ENCODE peak calls at places on chromosomes 11 and 22, in ten cellular contexts. K is naive thymus-derived CD4-positive, alpha-beta T cell; C is substantia nigra; S is dorsolateral prefrontal cortex; A is A549; D is GM23248; T is psoas muscle; B is body of pancreas; P is aorta; N is GM23338. H is an unnamed sample.

GRCh38 chr22:25057013-25057881 is 104.7 kb downstream of the KIAA1671 start:
- DNase-seq in S (peak), C (peak), A (peak), T (peak), D (peak), P (peak), B (peak), K (peak), N (peak), H (peak)

GRCh38 chr11:33234397-33235168 is 22.6 kb upstream of the HIPK3 start:
- DNase-seq in B (no peak), N (no peak), K (no peak), S (no peak), A (no peak), T (no peak), C (no peak), P (no peak), D (peak), H (no peak)

GRCh38 chr11:62104816-62105610 is 18.8 kb upstream of the INCENP start:
- DNase-seq in S (no peak), P (no peak), B (peak), T (no peak), K (peak), D (peak), A (no peak), N (no peak), C (no peak), H (no peak)

GRCh38 chr11:77073328-77074001 is 6.7 kb downstream of the CAPN5 start:
- DNase-seq in N (no peak), D (peak), P (peak), B (peak), C (peak), S (peak), K (no peak), A (peak), T (peak), H (no peak)

GRCh38 chr22:35401863-35402262 is 1.9 kb downstream of the MCM5 start:
- DNase-seq in N (no peak), A (no peak), B (no peak), T (no peak), K (no peak), C (no peak), D (no peak), S (no peak), P (no peak), H (no peak)

GRCh38 chr11:64340671-64341335 is 799 bp downstream of the CCDC88B start:
- DNase-seq in K (peak), N (peak), A (no peak), C (no peak), S (no peak), B (no peak), P (peak), D (peak), T (peak), H (no peak)

GRCh38 chr11:134276396-134277175 is 407 bp downstream of the GLB1L3 start:
- DNase-seq in C (no peak), P (no peak), B (no peak), A (no peak), T (no peak), N (peak), K (no peak), D (peak), S (peak), H (no peak)

GRCh38 chr22:49211176-49211575 is 616.5 kb downstream of the BRD1 start:
- DNase-seq in B (no peak), T (no peak), A (no peak), N (no peak), K (no peak), C (no peak), D (no peak), P (no peak), S (peak), H (no peak)

GRCh38 chr11:62445314-62445740 is 26.5 kb downstream of the SCGB1A1 start:
- DNase-seq in B (peak), P (peak), T (no peak), C (no peak), S (no peak), K (no peak), A (no peak), D (peak), N (no peak), H (no peak)

GRCh38 chr11:20043992-20044391 is 116.3 kb downstream of the DBX1 start:
- DNase-seq in N (no peak), S (no peak), K (no peak), A (no peak), B (no peak), D (no peak), C (no peak), T (no peak), P (no peak), H (no peak)

GRCh38 chr11:63573881-63574855 is 11.0 kb upstream of the PLAAT2 start:
- DNase-seq in D (peak), B (peak), A (peak), C (peak), P (no peak), S (no peak), K (peak), T (peak), N (no peak), H (no peak)

GRCh38 chr11:86158716-86159669 is 85.6 kb upstream of the EED start:
- DNase-seq in P (no peak), C (no peak), D (no peak), N (no peak), A (no peak), T (no peak), B (no peak), S (no peak), K (no peak), H (no peak)

GRCh38 chr22:50497093-50497492 is 10.4 kb downstream of the LMF2 start:
- DNase-seq in N (no peak), S (no peak), B (no peak), T (no peak), D (no peak), C (no peak), K (no peak), A (no peak), P (no peak), H (no peak)

GRCh38 chr11:2179516-2179915 is 7.9 kb upstream of the TH start:
- DNase-seq in D (no peak), S (no peak), K (no peak), N (no peak), P (no peak), C (no peak), B (no peak), T (no peak), A (no peak), H (no peak)

GRCh38 chr11:58525037-58525614 is 17.2 kb upstream of the OR5B21 start:
- DNase-seq in D (no peak), S (no peak), N (no peak), C (no peak), K (peak), T (no peak), B (peak), A (no peak), P (no peak), H (no peak)

GRCh38 chr22:25049770-25050169 is 97.3 kb downstream of the KIAA1671 start:
- DNase-seq in A (no peak), D (no peak), C (no peak), N (no peak), S (no peak), T (no peak), K (no peak), B (no peak), P (no peak), H (no peak)

GRCh38 chr11:25981998-25982397 is 349.9 kb upstream of the ANO3 start:
- DNase-seq in K (no peak), C (no peak), T (no peak), B (peak), N (peak), P (no peak), D (peak), A (peak), S (no peak), H (no peak)

DNA sequence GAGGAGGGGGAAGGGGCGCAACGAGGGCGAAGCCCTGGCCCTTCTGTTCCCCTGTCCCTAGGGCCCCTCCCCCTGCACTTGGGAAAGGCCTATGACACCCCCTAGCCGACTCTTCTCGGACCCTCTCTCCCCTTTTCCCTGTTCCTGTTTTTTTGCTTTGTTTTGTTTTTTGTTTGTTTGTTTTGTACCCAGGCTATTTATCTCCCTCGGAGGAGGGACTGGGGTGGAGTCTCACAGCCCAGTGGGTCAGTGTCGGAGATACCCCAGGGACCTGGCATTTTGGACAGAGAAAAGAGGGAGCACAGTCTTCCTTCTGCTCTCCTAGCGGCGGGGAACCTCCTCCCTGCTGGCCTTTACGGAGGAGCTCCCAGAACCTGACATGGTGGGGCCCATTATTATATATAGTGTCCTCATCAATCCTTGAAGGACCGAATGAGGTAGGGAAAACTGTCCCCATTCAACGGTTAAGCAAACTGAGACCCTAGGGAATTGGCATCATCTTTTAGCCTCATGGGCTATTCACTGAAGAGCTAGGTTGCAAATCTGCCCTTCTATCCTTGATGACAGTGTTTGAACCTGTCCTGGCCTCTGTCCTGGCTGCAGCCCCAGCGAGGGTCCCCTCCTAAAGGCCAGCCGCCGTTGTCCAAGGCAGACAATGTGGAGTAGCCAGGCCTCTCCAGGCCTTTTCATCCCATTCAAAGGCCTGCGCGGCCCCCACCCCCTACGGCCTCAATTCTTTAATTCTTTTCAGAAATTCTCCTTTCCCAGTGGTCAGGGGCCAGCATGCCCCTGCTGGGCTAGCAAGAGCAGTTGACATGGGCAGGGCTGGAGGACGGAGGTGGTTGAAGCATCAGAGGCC is 905 bp downstream of the EMID1 start:
- DNase-seq in T (no peak), C (no peak), P (no peak), B (no peak), D (no peak), K (no peak), N (no peak), S (no peak), A (no peak), H (no peak)
- H3K27ac ChIP-seq in T (no peak), C (no peak), P (no peak), B (no peak), D (no peak), K (no peak), N (no peak), S (peak), A (peak), H (no peak)

GRCh38 chr11:39569784-39570183 is 1889.7 kb downstream of the LRRC4C start:
- DNase-seq in T (no peak), K (no peak), P (no peak), S (no peak), D (no peak), C (no peak), A (no peak), N (no peak), B (no peak), H (no peak)
- H3K27ac ChIP-seq in T (no peak), K (no peak), P (no peak), S (no peak), D (no peak), C (no peak), A (no peak), N (no peak), B (no peak), H (no peak)

GRCh38 chr11:45383229-45383628 is 97.1 kb upstream of the SYT13 start:
- DNase-seq in B (peak), D (peak), C (peak), T (no peak), P (peak), S (no peak), A (no peak), K (no peak), N (no peak), H (no peak)

GRCh38 chr11:45385844-45386243 is 99.7 kb upstream of the SYT13 start:
- DNase-seq in N (no peak), P (no peak), K (no peak), S (no peak), A (no peak), D (no peak), C (no peak), T (no peak), B (no peak), H (no peak)

GRCh38 chr11:45384016-45384415 is 97.9 kb upstream of the SYT13 start:
- DNase-seq in K (no peak), A (no peak), C (no peak), N (no peak), S (no peak), B (no peak), T (no peak), P (no peak), D (no peak), H (no peak)

GRCh38 chr11:45385423-45385822 is 99.3 kb upstream of the SYT13 start:
- DNase-seq in N (no peak), D (no peak), K (no peak), S (no peak), T (no peak), B (no peak), P (no peak), C (no peak), A (no peak), H (no peak)

GRCh38 chr11:45384711-45385241 is 98.6 kb upstream of the SYT13 start:
- DNase-seq in D (no peak), K (no peak), S (no peak), A (no peak), P (no peak), N (no peak), B (no peak), T (no peak), C (no peak), H (no peak)
- H3K27ac ChIP-seq in D (no peak), K (no peak), S (no peak), A (no peak), P (no peak), N (no peak), B (no peak), T (no peak), C (no peak), H (no peak)

GRCh38 chr11:72139500-72139899 is 4.0 kb downstream of the FOLR3 start:
- DNase-seq in K (no peak), T (no peak), A (no peak), P (no peak), S (no peak), D (no peak), B (no peak), C (no peak), N (no peak), H (no peak)

GRCh38 chr11:72141066-72141465 is 5.5 kb downstream of the FOLR3 start:
- DNase-seq in D (peak), P (no peak), T (no peak), A (peak), K (no peak), C (no peak), B (no peak), N (no peak), S (no peak), H (no peak)

GRCh38 chr11:72136677-72137255 is 1.2 kb downstream of the FOLR3 start:
- DNase-seq in K (no peak), C (no peak), B (no peak), P (no peak), D (no peak), A (no peak), S (no peak), N (no peak), T (no peak), H (no peak)

GRCh38 chr11:72140661-72141060 is 5.1 kb downstream of the FOLR3 start:
- DNase-seq in A (no peak), D (peak), P (no peak), B (no peak), K (no peak), T (no peak), C (no peak), S (no peak), N (no peak), H (no peak)

GRCh38 chr11:72138821-72139390 is 3.4 kb downstream of the FOLR3 start:
- DNase-seq in P (no peak), S (no peak), B (no peak), A (no peak), C (no peak), T (no peak), N (no peak), D (no peak), K (no peak), H (no peak)
- H3K27ac ChIP-seq in P (no peak), S (no peak), B (no peak), A (no peak), C (no peak), T (no peak), N (no peak), D (no peak), K (no peak), H (no peak)

DNA sequence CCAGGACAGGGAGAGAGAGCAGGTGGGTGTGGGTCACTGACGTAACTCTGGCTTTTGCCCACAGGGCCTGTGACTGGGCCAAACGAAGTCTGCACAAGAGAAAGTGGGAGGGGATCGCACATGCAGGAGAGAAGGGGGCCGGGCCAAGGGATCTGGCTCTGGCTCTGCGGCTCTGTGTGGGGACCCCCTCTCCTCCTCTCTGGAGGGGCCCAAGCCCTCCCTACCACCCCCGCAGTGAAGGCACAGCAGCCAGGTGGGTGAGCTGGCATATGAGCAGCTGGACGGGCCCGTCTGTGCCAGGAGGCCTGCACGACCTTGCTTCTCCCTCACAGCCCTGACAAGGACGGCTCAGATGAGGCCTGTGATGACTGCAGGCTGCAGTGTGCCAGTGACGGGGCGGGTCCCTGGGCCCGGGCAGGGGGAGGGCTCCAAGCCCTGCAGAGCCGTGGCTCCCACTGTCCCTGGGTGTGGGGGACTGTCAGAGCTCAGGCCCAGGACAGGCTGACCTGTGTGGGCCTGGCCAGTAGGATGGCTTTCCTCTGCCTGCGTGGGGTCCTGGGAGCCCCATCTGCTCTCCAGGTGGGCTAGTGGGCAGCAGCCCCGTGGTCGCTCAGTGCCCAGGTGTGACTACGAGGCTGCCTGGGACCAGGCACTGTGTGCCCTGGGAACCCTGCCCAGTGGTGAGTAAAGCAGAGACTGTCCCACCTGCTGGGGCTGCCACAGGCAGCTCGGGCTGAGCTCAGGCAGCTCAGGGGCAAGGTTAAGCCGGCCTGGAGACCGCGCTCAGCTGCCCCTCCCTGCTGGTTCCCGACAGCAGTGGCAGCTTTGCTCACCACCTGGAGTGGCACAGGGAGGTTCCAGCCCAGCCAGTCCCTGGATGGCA is 22.2 kb downstream of the MRGPRG start:
- DNase-seq in N (no peak), K (no peak), T (peak), D (no peak), P (peak), B (no peak), A (no peak), S (no peak), C (no peak), H (no peak)
- H3K27ac ChIP-seq in N (no peak), K (no peak), T (no peak), D (no peak), P (no peak), B (no peak), A (no peak), S (no peak), C (no peak), H (no peak)

DNA sequence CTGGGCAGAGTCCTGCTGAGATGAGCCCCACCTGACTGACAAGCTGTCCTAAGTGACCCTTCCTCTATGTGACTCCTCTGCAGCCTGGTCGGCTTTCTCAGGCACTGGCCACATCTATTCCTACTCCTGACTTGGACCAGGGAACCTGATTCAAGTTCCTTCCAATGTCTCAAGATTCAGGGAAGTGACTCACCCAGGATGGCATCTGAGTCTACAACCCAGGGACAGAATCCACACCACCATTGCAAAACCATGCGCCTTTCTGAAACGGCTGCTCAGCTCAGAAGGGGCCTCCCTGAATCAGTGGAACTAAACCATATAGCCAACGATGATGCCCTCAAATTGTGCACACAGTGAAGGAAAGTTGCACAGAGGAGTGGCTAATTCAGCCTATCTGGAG is 63.9 kb upstream of the CSNK2A3 start:
- DNase-seq in S (no peak), A (peak), K (no peak), C (no peak), P (no peak), T (no peak), N (no peak), D (peak), B (no peak), H (no peak)
- H3K27ac ChIP-seq in S (no peak), A (no peak), K (no peak), C (no peak), P (peak), T (no peak), N (no peak), D (peak), B (no peak), H (no peak)

H was measured in caudate nucleus.